ENCODE peak calls at places on chromosomes 3 and 15, in four cellular contexts. C is astrocyte, H is RWPE1, K is HCT116. D is an unnamed sample.

GRCh38 chr15:38254065-38254883 is 1.6 kb downstream of the SPRED1 start:
- DNase-seq in K (peak), C (peak), H (peak), D (peak)

GRCh38 chr3:182629521-182629920 is 163.8 kb upstream of the ATP11B start:
- DNase-seq in K (no peak), C (no peak), H (peak), D (no peak)

GRCh38 chr15:41256577-41257038 is 25.5 kb downstream of the CHP1 start:
- DNase-seq in C (peak), H (no peak), K (no peak), D (peak)

GRCh38 chr3:141412087-141412935 is 44.0 kb downstream of the ZBTB38 start:
- DNase-seq in C (peak), K (no peak), H (peak), D (peak)

GRCh38 chr3:105367406-105368213 is 901 bp downstream of the ALCAM start:
- DNase-seq in K (no peak), C (peak), H (peak), D (peak)

GRCh38 chr3:30314757-30315156 is 291.6 kb upstream of the TGFBR2 start:
- DNase-seq in K (no peak), H (no peak), C (no peak), D (peak)

GRCh38 chr3:56787784-56788256 is 13.9 kb downstream of the ARHGEF3 start:
- DNase-seq in H (no peak), C (no peak), K (no peak), D (no peak)

GRCh38 chr3:146589899-146590508 is 15.1 kb downstream of the PLSCR5 start:
- DNase-seq in C (peak), K (peak), H (peak), D (peak)

GRCh38 chr3:140062461-140062860 is 127.5 kb downstream of the CLSTN2 start:
- DNase-seq in C (no peak), H (no peak), K (no peak), D (no peak)

GRCh38 chr3:132713977-132714727 is 8.1 kb downstream of the NPHP3 start:
- DNase-seq in K (no peak), C (no peak), H (no peak), D (no peak)

GRCh38 chr3:195015021-195015420 is 255.9 kb downstream of the XXYLT1 start:
- DNase-seq in K (no peak), C (peak), H (no peak), D (peak)

GRCh38 chr15:39896837-39897236 is 23.2 kb downstream of the GPR176 start:
- DNase-seq in C (peak), K (no peak), H (no peak), D (peak)

GRCh38 chr3:125024817-125025216 is 31.0 kb downstream of the HEG1 start:
- DNase-seq in C (peak), K (no peak), H (no peak), D (no peak)

GRCh38 chr3:71451812-71452211 is 131.7 kb downstream of the FOXP1 start:
- DNase-seq in C (no peak), H (no peak), K (no peak), D (no peak)

GRCh38 chr3:20669184-20669583 is 483.2 kb upstream of the SGO1 start:
- DNase-seq in H (no peak), C (peak), K (no peak), D (peak)

GRCh38 chr15:40234783-40235182 is 4.1 kb upstream of the PAK6 start:
- DNase-seq in K (no peak), C (no peak), H (peak), D (no peak)

GRCh38 chr15:71443538-71443937 is 328.3 kb downstream of the THSD4 start:
- DNase-seq in H (peak), C (no peak), K (no peak), D (peak)

GRCh38 chr3:56939759-56940323 is 120.6 kb upstream of the SPATA12 start:
- DNase-seq in H (no peak), K (no peak), C (no peak), D (no peak)

GRCh38 chr3:58804914-58805313 is 138.3 kb upstream of the FAM3D start:
- DNase-seq in C (peak), K (no peak), H (no peak), D (no peak)

GRCh38 chr3:59386165-59386564 is 336.3 kb upstream of the CFAP20DC start:
- DNase-seq in K (no peak), C (no peak), H (peak), D (no peak)

GRCh38 chr15:77643764-77644163 is 11.1 kb upstream of the LINGO1 start:
- DNase-seq in C (no peak), H (no peak), K (no peak), D (no peak)

GRCh38 chr15:85305050-85305449 is 75.4 kb upstream of the AKAP13 start:
- DNase-seq in K (no peak), H (no peak), C (no peak), D (no peak)

GRCh38 chr15:66849393-66849745 is 147.3 kb downstream of the SMAD6 start:
- DNase-seq in K (no peak), C (no peak), H (no peak), D (no peak)

GRCh38 chr3:174548841-174549623 is 310.1 kb upstream of the NAALADL2 start:
- DNase-seq in H (no peak), C (no peak), K (no peak), D (no peak)

GRCh38 chr3:194800014-194800413 is 114.3 kb downstream of the FAM43A start:
- DNase-seq in C (no peak), K (no peak), H (no peak), D (no peak)

GRCh38 chr3:157494581-157495281 is 8.5 kb downstream of the VEPH1 start:
- DNase-seq in K (no peak), H (no peak), C (peak), D (no peak)

GRCh38 chr3:185290266-185290665 is 36.4 kb upstream of the EHHADH start:
- DNase-seq in K (no peak), H (no peak), C (no peak), D (no peak)

GRCh38 chr15:35481992-35482391 is 64.0 kb downstream of the DPH6 start:
- DNase-seq in H (peak), C (peak), K (peak), D (peak)

GRCh38 chr3:58635371-58636285 is 30.9 kb downstream of the FAM3D start:
- DNase-seq in C (no peak), H (no peak), K (no peak), D (no peak)

GRCh38 chr3:128884992-128885391 is 5.6 kb downstream of the ACAD9 start:
- DNase-seq in C (no peak), K (no peak), H (no peak), D (no peak)

GRCh38 chr15:77702211-77702957 is 69.7 kb upstream of the LINGO1 start:
- DNase-seq in K (no peak), C (peak), H (peak), D (peak)

DNA sequence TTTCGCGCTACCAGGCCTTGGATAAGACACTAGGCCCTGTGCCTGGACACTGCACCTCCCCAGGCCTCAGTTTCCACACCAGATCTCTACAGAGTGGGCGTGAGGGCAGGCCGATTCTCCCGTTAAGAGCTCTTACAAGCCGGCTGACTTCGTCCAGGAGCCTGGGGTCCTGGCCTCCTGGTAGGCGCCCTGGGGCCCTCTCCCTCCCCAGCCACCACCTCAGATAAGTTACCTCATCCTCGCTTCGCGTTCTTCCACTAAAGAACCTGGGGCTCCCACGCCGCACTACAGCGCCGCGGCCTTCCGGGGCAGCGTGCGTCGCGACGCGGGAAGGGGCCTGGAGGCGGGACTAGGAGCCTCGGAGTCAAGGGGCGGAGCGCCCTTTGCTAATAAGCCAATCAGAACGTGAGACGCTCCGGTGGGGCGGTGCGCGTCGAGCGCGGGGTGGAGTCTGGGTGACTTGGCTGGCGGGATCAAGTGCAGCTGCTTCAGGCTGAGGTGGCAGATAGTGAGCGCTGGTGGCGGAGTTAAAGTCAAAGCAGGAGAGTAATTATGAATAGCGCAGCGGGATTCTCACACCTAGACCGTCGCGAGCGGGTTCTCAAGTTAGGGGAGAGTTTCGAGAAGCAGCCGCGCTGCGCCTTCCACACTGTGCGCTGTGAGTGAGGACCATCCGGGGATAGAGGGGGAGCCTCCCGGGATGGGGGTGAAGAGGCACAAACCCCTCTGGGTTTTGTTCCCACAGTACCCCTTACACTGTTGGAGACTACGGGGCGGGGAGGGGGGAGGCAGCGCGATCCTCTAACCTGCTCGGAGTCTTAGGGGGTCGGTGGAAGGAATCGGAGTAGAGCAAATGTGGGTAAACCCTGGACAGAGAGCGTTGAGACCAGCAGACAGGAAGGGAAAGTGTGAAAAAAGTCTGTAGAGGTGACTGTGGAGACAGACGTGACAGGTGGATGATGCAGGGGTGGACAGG is at the start of the genes EAF2 and IQCB1:
- DNase-seq in H (peak), K (peak), C (peak), D (peak)
- TF ChIP-seq CTCF in H (no peak), K (no peak), C (no peak), D (no peak)

DNA sequence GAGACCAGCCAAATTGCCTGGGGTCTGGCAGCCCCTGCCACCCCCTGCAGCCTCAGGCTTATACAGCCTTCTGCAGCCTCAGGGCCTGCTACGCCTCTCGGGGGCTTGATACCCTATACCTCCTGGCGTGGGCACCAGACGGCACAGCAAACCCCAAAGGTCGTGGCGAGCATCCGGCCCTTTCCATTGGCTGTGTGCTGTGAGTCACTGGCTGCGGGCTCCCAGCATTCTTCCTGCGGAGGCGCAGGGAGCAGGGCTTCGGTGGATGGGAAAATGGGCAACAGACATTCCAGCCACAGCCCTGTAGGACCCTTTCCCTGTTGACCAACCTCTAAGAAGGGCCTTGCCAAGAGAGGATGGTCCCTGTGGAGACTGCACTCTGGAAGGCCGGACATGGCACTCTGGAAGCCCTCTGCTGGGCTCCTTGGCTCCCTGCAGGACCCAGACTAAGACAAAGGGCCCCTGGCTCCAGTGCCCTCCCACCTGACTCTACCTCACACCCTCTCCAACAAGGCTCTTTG is 59.6 kb downstream of the ITGA11 start:
- DNase-seq in H (peak), C (peak), K (peak), D (peak)
- TF ChIP-seq CTCF in H (peak), C (peak), K (peak), D (peak)

GRCh38 chr3:8529197-8529637 is 27.6 kb downstream of the LMCD1 start:
- DNase-seq in K (no peak), C (peak), H (no peak), D (peak)
- TF ChIP-seq CTCF in K (no peak), C (no peak), H (no peak), D (no peak)

GRCh38 chr15:99719096-99719541 is 14.1 kb downstream of the LYSMD4 start:
- DNase-seq in K (no peak), C (peak), H (no peak), D (peak)
- TF ChIP-seq CTCF in K (no peak), C (no peak), H (no peak), D (no peak)

GRCh38 chr3:33202581-33203457 is 15.8 kb downstream of the SUSD5 start:
- DNase-seq in H (no peak), K (no peak), C (peak), D (no peak)
- TF ChIP-seq CTCF in H (no peak), K (no peak), C (no peak), D (no peak)

GRCh38 chr3:44318929-44319328 is 19.6 kb upstream of the TCAIM start:
- DNase-seq in K (peak), H (no peak), C (no peak), D (no peak)
- TF ChIP-seq CTCF in K (peak), H (no peak), C (no peak), D (no peak)

D was measured in fibroblast of pulmonary artery.